ENCODE peak calls at places on chromosomes 1 and 21, in nine cellular contexts. F is heart right ventricle; E is activated B cell treated with CpG ODN at 0.5 μM for 24 hours; T is ureter; C is C1 segment of cervical spinal cord; V is SHP77; N is A172; L is activated T-cell treated with anti-CD3 and anti-CD28 coated beads, Interleukin-2, amount 50 U/mL, for 72 hours; J is body of pancreas. M is an unnamed sample.

GRCh38 chr1:86704972-86705632 is 726 bp downstream of the SH3GLB1 start:
- DNase-seq in F (peak; percentile 75), E (no peak), T (peak; percentile 70), C (peak; percentile 65), V (peak; percentile 44), N (peak; percentile 45), L (peak; percentile 43), J (peak; percentile 56), M (peak; percentile 29)

GRCh38 chr1:93675931-93676330 is 5.7 kb downstream of the BCAR3 start:
- DNase-seq in F (no peak), E (no peak), T (no peak), C (no peak), V (no peak), N (no peak), L (no peak), J (no peak), M (no peak)

GRCh38 chr1:169115891-169116585 is 9.5 kb downstream of the ATP1B1 start:
- DNase-seq in F (peak; percentile 66), E (no peak), T (peak; percentile 76), C (peak; percentile 55), V (no peak), N (peak; percentile 69), L (no peak), J (peak; percentile 92), M (no peak)

GRCh38 chr21:46234436-46234950 is 5.9 kb upstream of the LSS start:
- DNase-seq in F (no peak), E (no peak), T (no peak), C (no peak), V (no peak), N (no peak), L (no peak), J (no peak), M (no peak)

GRCh38 chr1:228060458-228061190 is 21.9 kb upstream of the ARF1 start:
- DNase-seq in F (no peak), E (peak; percentile 14), T (no peak), C (no peak), V (no peak), N (no peak), L (peak; percentile 24), J (no peak), M (no peak)

GRCh38 chr1:98119793-98120192 is 199.0 kb upstream of the DPYD start:
- DNase-seq in F (no peak), E (no peak), T (no peak), C (no peak), V (peak; percentile 67), N (peak; percentile 38), L (no peak), J (peak; percentile 38), M (peak; percentile 45)

GRCh38 chr1:165580931-165581871 is 37.4 kb downstream of the LRRC52 start:
- DNase-seq in F (no peak), E (no peak), T (no peak), C (no peak), V (no peak), N (no peak), L (no peak), J (no peak), M (no peak)

GRCh38 chr1:61330571-61330970 is 248.2 kb downstream of the NFIA start:
- DNase-seq in F (no peak), E (no peak), T (no peak), C (no peak), V (no peak), N (no peak), L (no peak), J (no peak), M (no peak)

GRCh38 chr1:22592919-22593790 is 29.9 kb downstream of the EPHA8 start:
- DNase-seq in F (no peak), E (no peak), T (no peak), C (no peak), V (no peak), N (no peak), L (no peak), J (no peak), M (no peak)

GRCh38 chr1:245458234-245458633 is 303.4 kb downstream of the KIF26B start:
- DNase-seq in F (no peak), E (no peak), T (no peak), C (no peak), V (no peak), N (no peak), L (no peak), J (no peak), M (no peak)

GRCh38 chr21:36747114-36747814 is 48.3 kb downstream of the SIM2 start:
- DNase-seq in F (no peak), E (no peak), T (no peak), C (no peak), V (no peak), N (no peak), L (peak; percentile 5), J (no peak), M (no peak)